ENCODE peak calls at places on chromosomes 1 and 21, in six cellular contexts. E, M, Q, V, W and T are unnamed samples.

GRCh38 chr1:225834417-225835329 is 24.7 kb downstream of the EPHX1 start:
- DNase-seq in E (no peak), W (no peak), V (no peak), Q (peak), M (no peak), T (no peak)

GRCh38 chr1:25569599-25570458 is 26.4 kb downstream of the LDLRAP1 start:
- DNase-seq in M (no peak), W (no peak), Q (peak), V (no peak), E (no peak), T (no peak)

GRCh38 chr1:169091480-169091941 is 15.0 kb upstream of the ATP1B1 start:
- DNase-seq in M (no peak), V (no peak), Q (peak), E (peak), W (peak), T (no peak)

GRCh38 chr1:153032073-153032472 is 1.1 kb downstream of the SPRR1B start:
- DNase-seq in W (no peak), E (no peak), M (no peak), V (no peak), Q (no peak), T (no peak)

GRCh38 chr1:187696092-187696491 is 867.3 kb downstream of the PLA2G4A start:
- DNase-seq in W (no peak), E (no peak), Q (peak), V (no peak), M (no peak), T (peak)

GRCh38 chr21:45334591-45335081 is 46.9 kb upstream of the POFUT2 start:
- DNase-seq in E (no peak), M (no peak), V (no peak), Q (no peak), W (no peak), T (no peak)

GRCh38 chr1:6343506-6344405 is 49.8 kb downstream of the ACOT7 start:
- DNase-seq in V (peak), M (peak), W (peak), Q (peak), E (peak), T (peak)

GRCh38 chr1:54990916-54991315 is 7.8 kb upstream of the BSND start:
- DNase-seq in Q (no peak), W (no peak), E (no peak), V (no peak), M (no peak), T (no peak)

GRCh38 chr1:33388989-33389771 is 41.7 kb downstream of the PHC2 start:
- DNase-seq in M (no peak), V (no peak), E (peak), Q (peak), W (no peak), T (no peak)

GRCh38 chr1:238404506-238404905 is 513.8 kb upstream of the ZP4 start:
- DNase-seq in V (no peak), M (no peak), E (no peak), Q (peak), W (no peak), T (no peak)

GRCh38 chr1:238408737-238409136 is 518.0 kb upstream of the ZP4 start:
- DNase-seq in Q (no peak), V (no peak), E (no peak), W (no peak), M (no peak), T (no peak)

GRCh38 chr1:238404921-238405320 is 514.2 kb upstream of the ZP4 start:
- DNase-seq in W (no peak), M (no peak), V (no peak), Q (no peak), E (no peak), T (no peak)

GRCh38 chr1:238409191-238409846 is 518.6 kb upstream of the ZP4 start:
- DNase-seq in Q (peak), V (no peak), M (no peak), E (no peak), W (no peak), T (no peak)

GRCh38 chr1:238406098-238406497 is 515.4 kb upstream of the ZP4 start:
- DNase-seq in Q (no peak), W (no peak), E (no peak), V (no peak), M (no peak), T (no peak)
- TF ChIP-seq CTCF in Q (no peak), W (no peak), E (no peak), V (no peak), M (no peak), T (no peak)

GRCh38 chr21:37496972-37497371 is 130.4 kb downstream of the DYRK1A start:
- DNase-seq in W (no peak), E (no peak), V (no peak), M (no peak), Q (no peak), T (no peak)
- TF ChIP-seq CTCF in W (no peak), E (no peak), V (peak), M (no peak), Q (no peak), T (no peak)

GRCh38 chr1:161039546-161039945 is 782 bp upstream of the TSTD1 start:
- DNase-seq in M (no peak), W (no peak), Q (no peak), V (no peak), E (no peak), T (no peak)

GRCh38 chr1:161033751-161034150 is 5.0 kb downstream of the TSTD1 start:
- DNase-seq in V (no peak), E (no peak), M (no peak), W (no peak), Q (no peak), T (no peak)

GRCh38 chr1:161037661-161038522 is 872 bp downstream of the TSTD1 start:
- DNase-seq in V (peak), Q (no peak), E (no peak), M (no peak), W (no peak), T (no peak)

GRCh38 chr1:161039154-161039545 is 386 bp upstream of the TSTD1 start:
- DNase-seq in V (no peak), W (no peak), M (no peak), Q (no peak), E (no peak), T (no peak)

DNA sequence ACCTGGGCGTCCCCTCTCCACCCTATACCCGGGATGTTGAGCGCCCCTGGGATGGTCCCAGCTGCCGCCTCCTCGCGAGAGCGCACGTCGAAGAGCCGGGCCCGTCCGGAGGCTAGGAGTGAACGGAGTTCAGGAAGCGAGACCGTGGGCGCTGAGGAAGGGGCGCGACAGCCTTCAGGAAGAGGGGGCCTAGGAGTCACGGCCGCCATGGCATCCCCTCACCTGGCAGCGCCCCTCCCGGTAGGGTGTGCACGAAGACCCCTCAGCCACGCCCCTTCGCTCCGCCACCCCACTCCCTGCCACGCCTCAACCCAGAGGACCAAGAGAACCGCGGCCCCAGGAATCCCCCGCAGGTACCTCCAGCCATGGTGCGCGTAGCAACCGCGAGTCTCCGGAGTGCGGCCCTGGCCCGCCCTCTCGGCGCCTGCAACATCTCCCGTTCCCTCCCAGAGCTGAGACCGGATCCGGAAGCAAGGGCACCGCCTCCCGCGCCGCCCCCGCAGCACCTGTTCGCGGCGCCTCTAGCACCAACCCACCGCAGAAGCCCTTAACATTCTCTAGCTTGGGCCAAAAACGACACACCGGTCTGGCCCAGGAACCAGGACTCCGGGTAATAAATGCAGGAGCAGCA is at the start of gene TSTD1:
- DNase-seq in W (peak), M (peak), Q (no peak), V (peak), E (peak), T (peak)
- TF ChIP-seq CTCF in W (peak), M (no peak), Q (no peak), V (no peak), E (no peak), T (no peak)

GRCh38 chr1:57550092-57550491 is 126.2 kb upstream of the DAB1 start:
- DNase-seq in M (no peak), W (peak), V (no peak), Q (no peak), E (no peak), T (no peak)

GRCh38 chr1:57546527-57546926 is 122.7 kb upstream of the DAB1 start:
- DNase-seq in M (no peak), V (no peak), Q (no peak), W (no peak), E (no peak), T (no peak)

GRCh38 chr1:57546931-57547330 is 123.1 kb upstream of the DAB1 start:
- DNase-seq in W (no peak), V (no peak), Q (no peak), M (no peak), E (no peak), T (no peak)

GRCh38 chr1:57549280-57549679 is 125.4 kb upstream of the DAB1 start:
- DNase-seq in Q (no peak), E (no peak), W (no peak), M (no peak), V (no peak), T (no peak)

DNA sequence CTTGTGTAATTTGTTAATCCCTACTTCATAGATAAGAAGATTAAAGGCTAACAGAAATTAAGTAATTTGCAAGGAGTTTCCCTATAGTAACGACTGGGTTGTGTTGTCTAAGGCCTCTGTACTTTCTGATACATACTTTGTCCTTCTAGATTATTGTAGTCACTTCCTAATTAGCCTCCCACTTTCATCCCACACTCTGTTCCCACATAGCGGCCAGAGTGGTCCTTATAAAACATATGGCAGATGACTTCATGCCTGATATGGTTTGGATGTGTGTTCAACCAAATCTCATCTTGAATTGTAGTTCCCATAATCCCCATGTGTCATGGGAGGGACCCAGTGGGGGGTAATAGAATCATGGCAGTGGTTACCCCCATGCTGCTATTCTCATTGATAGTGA is 120.5 kb upstream of the DAB1 start:
- DNase-seq in W (no peak), Q (no peak), E (no peak), V (no peak), M (no peak), T (no peak)
- TF ChIP-seq CTCF in W (no peak), Q (no peak), E (no peak), V (no peak), M (no peak), T (no peak)

GRCh38 chr1:179770887-179771502 is 27.9 kb downstream of the FAM163A start:
- DNase-seq in V (no peak), W (no peak), E (no peak), M (no peak), Q (no peak), T (no peak)
- TF ChIP-seq CTCF in V (peak), W (no peak), E (no peak), M (no peak), Q (no peak), T (no peak)

GRCh38 chr1:27429029-27429425 is 36.6 kb downstream of the GPR3 start:
- DNase-seq in V (no peak), M (no peak), W (no peak), E (no peak), Q (no peak), T (no peak)

GRCh38 chr1:27427329-27427728 is 34.9 kb downstream of the GPR3 start:
- DNase-seq in W (no peak), V (no peak), Q (no peak), E (no peak), M (no peak), T (no peak)

GRCh38 chr1:27427836-27428315 is 35.5 kb downstream of the GPR3 start:
- DNase-seq in V (no peak), W (no peak), M (no peak), Q (no peak), E (no peak), T (no peak)

GRCh38 chr1:27428316-27429028 is 36.0 kb downstream of the GPR3 start:
- DNase-seq in E (no peak), Q (no peak), V (no peak), M (no peak), W (no peak), T (peak)

GRCh38 chr1:27430903-27431653 is 38.7 kb downstream of the GPR3 start:
- DNase-seq in W (peak), E (peak), M (peak), V (no peak), Q (peak), T (no peak)
- TF ChIP-seq CTCF in W (no peak), E (no peak), M (no peak), V (no peak), Q (no peak), T (no peak)

DNA sequence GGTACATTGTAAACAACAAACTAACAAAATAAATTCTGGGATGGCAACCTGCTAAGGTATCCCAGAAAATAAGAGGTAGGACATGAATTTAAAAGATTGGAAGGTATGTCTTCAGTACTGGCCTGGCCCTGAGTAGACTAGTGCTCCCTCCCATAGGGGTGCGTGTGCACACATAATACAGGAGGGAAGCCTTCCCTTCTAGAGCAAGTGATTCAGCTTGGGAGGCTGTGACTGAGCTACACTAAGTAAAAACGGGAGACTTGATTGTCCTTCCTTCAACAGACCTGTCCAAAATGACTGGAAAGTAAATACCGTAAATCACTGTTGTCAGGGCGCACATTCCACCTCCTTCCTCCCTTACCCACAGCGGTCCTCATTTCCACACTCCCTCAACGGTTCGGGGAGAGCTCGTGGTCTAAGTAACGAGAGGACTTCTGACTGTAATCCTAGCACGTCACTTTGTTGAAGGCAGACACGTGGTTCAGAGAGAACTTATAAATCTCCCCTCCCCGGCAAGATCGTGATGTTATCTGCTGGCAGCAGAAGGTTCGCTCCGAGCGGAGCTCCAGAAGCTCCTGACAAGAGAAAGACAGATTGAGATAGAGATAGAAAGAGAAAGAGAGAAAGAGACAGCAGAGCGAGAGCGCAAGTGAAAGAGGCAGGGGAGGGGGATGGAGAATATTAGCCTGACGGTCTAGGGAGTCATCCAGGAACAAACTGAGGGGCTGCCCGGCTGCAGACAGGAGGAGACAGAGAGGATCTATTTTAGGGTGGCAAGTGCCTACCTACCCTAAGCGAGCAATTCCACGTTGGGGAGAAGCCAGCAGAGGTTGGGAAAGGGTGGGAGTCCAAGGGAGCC is at the start of gene TGFB2:
- DNase-seq in M (no peak), E (peak), V (peak), Q (peak), W (peak), T (peak)
- TF ChIP-seq CTCF in M (no peak), E (no peak), V (no peak), Q (peak), W (no peak), T (no peak)